ENCODE peak calls at places on chromosome 14, in five cellular contexts. One of them, this sample, is unnamed.

GRCh38 chr14:26526132-26526531 is 71.7 kb downstream of the NOVA1 start:
- DNase-seq in NCI-H2081: no peak
- DNase-seq in ELF-1: no peak
- DNase-seq in psoas muscle: no peak
- DNase-seq in activated T-helper 1 cell treated with anti-CD3 and anti-CD28 coated beads, Interleukin-12 subunit alpha, Interleukin-12 subunit beta, Interleukin-2, Interleukin-4 antibody, amounts not matched to agents 30 ng/mL and 10 ng/mL and 1 ng/mL, durations not matched to agents 14 hours and 24 hours and 36 hours: no peak
- DNase-seq in this sample: no peak

GRCh38 chr14:101224356-101225115 is 321.0 kb upstream of the RTL1 start:
- DNase-seq in ELF-1: peak
- DNase-seq in activated T-helper 1 cell treated with anti-CD3 and anti-CD28 coated beads, Interleukin-12 subunit alpha, Interleukin-12 subunit beta, Interleukin-2, Interleukin-4 antibody, amounts not matched to agents 30 ng/mL and 10 ng/mL and 1 ng/mL, durations not matched to agents 14 hours and 24 hours and 36 hours: no peak
- DNase-seq in NCI-H2081: no peak
- DNase-seq in psoas muscle: peak
- DNase-seq in this sample: no peak

GRCh38 chr14:94489336-94489735 is 13.3 kb upstream of the SERPINA9 start:
- DNase-seq in psoas muscle: no peak
- DNase-seq in NCI-H2081: no peak
- DNase-seq in ELF-1: no peak
- DNase-seq in activated T-helper 1 cell treated with anti-CD3 and anti-CD28 coated beads, Interleukin-12 subunit alpha, Interleukin-12 subunit beta, Interleukin-2, Interleukin-4 antibody, amounts not matched to agents 30 ng/mL and 10 ng/mL and 1 ng/mL, durations not matched to agents 14 hours and 24 hours and 36 hours: no peak
- DNase-seq in this sample: no peak

GRCh38 chr14:100582496-100583165 is 4.6 kb downstream of the BEGAIN start:
- DNase-seq in NCI-H2081: no peak
- DNase-seq in activated T-helper 1 cell treated with anti-CD3 and anti-CD28 coated beads, Interleukin-12 subunit alpha, Interleukin-12 subunit beta, Interleukin-2, Interleukin-4 antibody, amounts not matched to agents 30 ng/mL and 10 ng/mL and 1 ng/mL, durations not matched to agents 14 hours and 24 hours and 36 hours: no peak
- DNase-seq in psoas muscle: peak
- DNase-seq in ELF-1: no peak
- DNase-seq in this sample: no peak

GRCh38 chr14:24110060-24110459 is 4.5 kb upstream of the DCAF11 start:
- DNase-seq in ELF-1: no peak
- DNase-seq in activated T-helper 1 cell treated with anti-CD3 and anti-CD28 coated beads, Interleukin-12 subunit alpha, Interleukin-12 subunit beta, Interleukin-2, Interleukin-4 antibody, amounts not matched to agents 30 ng/mL and 10 ng/mL and 1 ng/mL, durations not matched to agents 14 hours and 24 hours and 36 hours: no peak
- DNase-seq in NCI-H2081: no peak
- DNase-seq in psoas muscle: no peak
- DNase-seq in this sample: no peak

GRCh38 chr14:89912667-89913211 is 41.8 kb downstream of the EFCAB11 start:
- DNase-seq in activated T-helper 1 cell treated with anti-CD3 and anti-CD28 coated beads, Interleukin-12 subunit alpha, Interleukin-12 subunit beta, Interleukin-2, Interleukin-4 antibody, amounts not matched to agents 30 ng/mL and 10 ng/mL and 1 ng/mL, durations not matched to agents 14 hours and 24 hours and 36 hours: no peak
- DNase-seq in ELF-1: no peak
- DNase-seq in psoas muscle: no peak
- DNase-seq in NCI-H2081: peak
- DNase-seq in this sample: no peak

GRCh38 chr14:64645220-64645891 is 58.9 kb upstream of the PLEKHG3 start:
- DNase-seq in psoas muscle: no peak
- DNase-seq in NCI-H2081: no peak
- DNase-seq in activated T-helper 1 cell treated with anti-CD3 and anti-CD28 coated beads, Interleukin-12 subunit alpha, Interleukin-12 subunit beta, Interleukin-2, Interleukin-4 antibody, amounts not matched to agents 30 ng/mL and 10 ng/mL and 1 ng/mL, durations not matched to agents 14 hours and 24 hours and 36 hours: no peak
- DNase-seq in ELF-1: peak
- DNase-seq in this sample: no peak

GRCh38 chr14:94850332-94851211 is 80.7 kb upstream of the GSC start:
- DNase-seq in NCI-H2081: no peak
- DNase-seq in ELF-1: no peak
- DNase-seq in psoas muscle: no peak
- DNase-seq in activated T-helper 1 cell treated with anti-CD3 and anti-CD28 coated beads, Interleukin-12 subunit alpha, Interleukin-12 subunit beta, Interleukin-2, Interleukin-4 antibody, amounts not matched to agents 30 ng/mL and 10 ng/mL and 1 ng/mL, durations not matched to agents 14 hours and 24 hours and 36 hours: no peak
- DNase-seq in this sample: no peak

GRCh38 chr14:49732896-49733295 is 35.1 kb upstream of the KLHDC2 start:
- DNase-seq in psoas muscle: no peak
- DNase-seq in activated T-helper 1 cell treated with anti-CD3 and anti-CD28 coated beads, Interleukin-12 subunit alpha, Interleukin-12 subunit beta, Interleukin-2, Interleukin-4 antibody, amounts not matched to agents 30 ng/mL and 10 ng/mL and 1 ng/mL, durations not matched to agents 14 hours and 24 hours and 36 hours: no peak
- DNase-seq in NCI-H2081: no peak
- DNase-seq in ELF-1: no peak
- DNase-seq in this sample: no peak

GRCh38 chr14:98931911-98932310 is 340.1 kb downstream of the BCL11B start:
- DNase-seq in NCI-H2081: no peak
- DNase-seq in ELF-1: no peak
- DNase-seq in psoas muscle: no peak
- DNase-seq in activated T-helper 1 cell treated with anti-CD3 and anti-CD28 coated beads, Interleukin-12 subunit alpha, Interleukin-12 subunit beta, Interleukin-2, Interleukin-4 antibody, amounts not matched to agents 30 ng/mL and 10 ng/mL and 1 ng/mL, durations not matched to agents 14 hours and 24 hours and 36 hours: peak
- DNase-seq in this sample: peak

This sample was measured in activated T-helper 2 cell treated with anti-CD3 and anti-CD28 coated beads, Interferon-gamma antibody, Interleukin-2, Interleukin-4, amounts not matched to agents 10 μg/mL and 5 μg/mL and 100 μg/mL, durations not matched to agents 14 hours and 24 hours and 36 hours.